ENCODE peak calls at places on chromosomes 16 and 17, in six cellular contexts. A, K, I, O, R and N are unnamed samples. For H3K9me3, the result is how much of the 10 kb centered on the place peaks cover.

GRCh38 chr17:16569358-16569712 is 331 bp upstream of the ZNF287 start:
- DNase-seq in A (no peak), K (no peak), I (no peak), O (no peak), R (no peak), N (no peak)

GRCh38 chr17:58533616-58534188 is 19.3 kb upstream of the MTMR4 start:
- DNase-seq in A (no peak), K (no peak), I (no peak), O (no peak), R (no peak), N (no peak)

GRCh38 chr16:11386791-11387546 is 41.7 kb downstream of the RMI2 start:
- DNase-seq in A (no peak), K (peak), I (peak), O (no peak), R (no peak), N (no peak)

GRCh38 chr16:23640959-23641765 is at the start of the genes DCTN5 and PALB2:
- DNase-seq in A (peak), K (peak), I (peak), O (peak), R (peak), N (peak)

GRCh38 chr16:86952769-86953168 is 364.4 kb downstream of the C16orf95 start:
- DNase-seq in A (no peak), K (no peak), I (no peak), O (no peak), R (peak), N (no peak)

GRCh38 chr17:31582151-31582907 is 190.9 kb downstream of the RAB11FIP4 start:
- DNase-seq in A (peak), K (peak), I (no peak), O (no peak), R (peak), N (no peak)

GRCh38 chr17:40607641-40608040 is 40.0 kb downstream of the SMARCE1 start:
- DNase-seq in A (no peak), K (no peak), I (no peak), O (no peak), R (no peak), N (no peak)

GRCh38 chr16:47018223-47018891 is 44.9 kb upstream of the DNAJA2 start:
- DNase-seq in A (peak), K (peak), I (peak), O (no peak), R (peak), N (peak)

GRCh38 chr17:64084086-64084939 is 45.6 kb downstream of the ERN1 start:
- DNase-seq in A (peak), K (no peak), I (peak), O (no peak), R (peak), N (no peak)

GRCh38 chr16:88810868-88811599 is 694 bp downstream of the APRT start:
- DNase-seq in A (peak), K (peak), I (peak), O (peak), R (peak), N (peak)

GRCh38 chr16:46618516-46618915 is 2.7 kb downstream of the SHCBP1 start:
- DNase-seq in A (no peak), K (no peak), I (no peak), O (no peak), R (no peak), N (no peak)

GRCh38 chr16:70767377-70768204 is 33.4 kb downstream of the VAC14 start:
- DNase-seq in A (no peak), K (no peak), I (no peak), O (no peak), R (no peak), N (no peak)

GRCh38 chr16:34050787-34051320 is 591.4 kb downstream of the TP53TG3F start:
- DNase-seq in A (no peak), K (no peak), I (no peak), O (no peak), R (no peak), N (no peak)
- H3K9me3 ChIP-seq in A (under half), K (half or more), I (under half), O (under half), R (under half), N (under half)

GRCh38 chr16:22333457-22333994 is 36.3 kb downstream of the POLR3E start:
- DNase-seq in A (no peak), K (no peak), I (no peak), O (no peak), R (no peak), N (no peak)

GRCh38 chr16:22337849-22338248 is 36.6 kb downstream of the CDR2 start:
- DNase-seq in A (no peak), K (no peak), I (no peak), O (no peak), R (no peak), N (no peak)

GRCh38 chr16:22336581-22336980 is 37.8 kb downstream of the CDR2 start:
- DNase-seq in A (no peak), K (no peak), I (no peak), O (no peak), R (no peak), N (no peak)

GRCh38 chr16:22337045-22337444 is 37.4 kb downstream of the CDR2 start:
- DNase-seq in A (no peak), K (no peak), I (no peak), O (no peak), R (no peak), N (no peak)

GRCh38 chr16:22335668-22336246 is 38.5 kb downstream of the POLR3E start:
- DNase-seq in A (no peak), K (no peak), I (no peak), O (no peak), R (no peak), N (no peak)
- TF ChIP-seq POLR2A in A (no peak), K (no peak), I (no peak), O (no peak), R (no peak), N (no peak)

GRCh38 chr17:68738044-68738443 is 136.9 kb upstream of the FAM20A start:
- DNase-seq in A (no peak), K (no peak), I (no peak), O (no peak), R (no peak), N (no peak)

GRCh38 chr17:68734911-68735310 is 133.7 kb upstream of the FAM20A start:
- DNase-seq in A (no peak), K (no peak), I (no peak), O (no peak), R (no peak), N (no peak)

GRCh38 chr17:68740555-68741447 is 139.6 kb upstream of the FAM20A start:
- DNase-seq in A (no peak), K (no peak), I (peak), O (no peak), R (no peak), N (no peak)
- H3K9me3 ChIP-seq in A (under half), K (under half), I (under half), O (under half), R (under half), N (under half)

DNA sequence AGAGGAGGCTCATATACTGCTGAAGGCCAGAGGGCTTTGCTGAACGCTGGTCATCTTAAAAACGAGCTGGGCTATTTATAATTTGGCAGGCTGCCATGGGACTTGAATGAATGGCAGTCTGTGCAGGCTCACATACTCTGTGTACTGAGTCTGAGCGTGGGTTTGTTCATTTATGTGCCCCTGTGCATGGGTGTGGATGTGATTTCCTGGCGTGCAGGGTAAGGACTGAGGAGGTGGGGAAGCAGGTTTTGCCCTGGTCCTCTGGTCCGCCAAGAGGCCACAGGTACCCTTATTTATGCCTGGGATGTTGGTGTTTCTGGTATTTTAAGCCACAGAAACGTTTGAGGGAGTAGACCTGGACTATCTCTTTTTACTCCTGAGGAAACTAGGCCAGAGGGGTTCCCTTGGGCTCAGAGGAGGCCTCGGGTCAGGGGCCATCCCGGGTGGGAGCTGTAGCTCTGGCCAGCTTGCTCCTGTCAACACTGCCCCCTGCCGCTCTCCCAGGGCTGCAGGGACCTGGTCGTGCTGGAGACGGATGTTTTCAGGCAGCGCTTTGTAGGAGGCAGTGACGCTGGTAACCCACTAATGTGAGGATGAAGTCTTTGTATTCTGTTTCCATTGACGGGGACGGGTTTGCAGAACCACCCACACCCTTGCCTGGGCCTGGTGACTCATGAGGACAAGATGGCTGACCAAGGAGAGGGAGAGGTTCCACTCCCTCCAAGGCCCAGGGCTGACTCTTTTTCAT is 184.4 kb downstream of the MSI2 start:
- DNase-seq in A (peak), K (peak), I (peak), O (peak), R (peak), N (peak)
- TF ChIP-seq POLR2A in A (no peak), K (no peak), I (no peak), O (peak), R (no peak), N (no peak)

GRCh38 chr17:5077781-5078105 is 524 bp upstream of the ZFP3 start:
- DNase-seq in A (no peak), K (no peak), I (no peak), O (no peak), R (no peak), N (no peak)

GRCh38 chr17:5078106-5079028 is at the start of gene ZFP3:
- DNase-seq in A (peak), K (peak), I (peak), O (peak), R (peak), N (peak)

DNA sequence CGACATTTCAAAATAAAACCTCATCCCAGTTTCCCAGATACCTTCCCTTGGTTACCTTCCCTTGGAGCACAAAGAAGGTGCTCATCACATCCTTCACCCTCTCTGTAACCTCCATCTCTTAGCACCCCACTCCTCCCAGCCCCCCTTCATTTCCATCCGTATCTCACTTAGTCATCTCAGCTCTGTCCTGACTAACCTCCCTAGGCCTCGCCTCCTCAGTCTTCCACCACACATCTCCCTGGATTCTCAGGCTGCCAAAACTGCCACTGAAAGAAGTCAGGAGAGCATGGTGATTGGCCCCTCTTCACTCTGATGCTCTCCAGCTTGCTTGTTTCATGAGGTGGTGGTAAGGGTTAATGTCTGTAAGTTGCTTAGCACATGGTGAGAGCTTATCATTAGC is 2.3 kb downstream of the ZFP3 start:
- DNase-seq in A (no peak), K (no peak), I (no peak), O (no peak), R (no peak), N (no peak)
- H3K9me3 ChIP-seq in A (under half), K (under half), I (half or more), O (under half), R (under half), N (under half)

DNA sequence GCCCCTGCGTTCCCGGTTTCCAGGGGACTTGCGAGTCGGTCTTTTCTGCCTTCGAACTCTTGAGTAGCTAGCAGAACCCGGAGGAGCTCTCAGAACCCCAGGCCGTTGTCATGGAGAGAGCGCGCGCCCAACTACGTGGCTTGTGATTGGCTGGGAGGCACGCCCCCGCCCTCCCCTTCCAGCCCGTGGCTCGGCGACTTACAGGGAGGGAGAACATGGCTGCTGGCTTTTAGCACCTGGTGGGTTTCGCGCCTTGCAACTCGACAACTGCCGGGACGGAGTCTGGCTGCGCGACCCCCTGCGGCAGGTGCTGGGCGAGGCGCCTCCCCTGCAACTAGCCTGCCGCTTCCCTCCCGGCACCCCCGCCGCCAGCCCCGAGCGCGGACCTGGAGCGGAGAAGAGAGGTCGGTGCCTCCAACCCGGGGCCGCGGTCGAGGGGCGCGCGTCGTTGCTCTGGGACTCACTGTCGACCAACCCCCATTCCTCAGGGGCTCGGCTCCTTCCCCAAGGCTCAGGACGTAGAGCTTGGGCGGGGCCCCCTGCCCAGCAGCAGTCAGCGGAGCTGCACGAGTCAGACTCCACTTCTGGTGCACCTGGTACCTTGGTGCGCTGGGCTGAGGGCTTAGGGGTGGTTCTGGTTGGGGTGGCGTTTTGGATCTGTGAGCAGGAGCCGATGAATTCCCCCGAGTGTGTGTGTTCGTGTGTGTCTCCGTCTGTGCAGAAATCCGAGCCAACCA is 9.0 kb upstream of the ZFP90 start:
- DNase-seq in A (peak), K (peak), I (peak), O (peak), R (peak), N (peak)
- TF ChIP-seq POLR2A in A (no peak), K (no peak), I (peak), O (no peak), R (no peak), N (no peak)

GRCh38 chr17:27105636-27106035 is 188.3 kb upstream of the WSB1 start:
- DNase-seq in A (no peak), K (no peak), I (no peak), O (no peak), R (no peak), N (no peak)
- H3K9me3 ChIP-seq in A (under half), K (under half), I (under half), O (under half), R (under half), N (under half)

GRCh38 chr17:50139950-50140885 is 10.3 kb upstream of the SAMD14 start:
- DNase-seq in A (peak), K (peak), I (peak), O (no peak), R (peak), N (peak)
- TF ChIP-seq POLR2A in A (no peak), K (no peak), I (no peak), O (no peak), R (no peak), N (no peak)

GRCh38 chr17:74141612-74142011 is 61.9 kb upstream of the RPL38 start:
- DNase-seq in A (no peak), K (no peak), I (no peak), O (no peak), R (no peak), N (no peak)
- H3K9me3 ChIP-seq in A (under half), K (half or more), I (half or more), O (under half), R (under half), N (under half)